ENCODE peak calls at places on chromosomes 3 and 15, in seven cellular contexts. N, O, Y, J, R, B and M are unnamed samples. For H3K36me3 and H3K27me3, the result is how much of the 10 kb centered on the place peaks cover.

GRCh38 chr3:49469037-49469875 is 811 bp upstream of the DAG1 start:
- DNase-seq in N (no peak), O (peak), Y (peak), J (no peak), R (peak), B (no peak), M (peak)

GRCh38 chr3:66378256-66378655 is 122.6 kb downstream of the LRIG1 start:
- DNase-seq in N (peak), O (peak), Y (peak), J (no peak), R (peak), B (peak), M (no peak)

GRCh38 chr3:194124221-194124620 is 11.7 kb upstream of the HES1 start:
- DNase-seq in N (no peak), O (no peak), Y (no peak), J (no peak), R (no peak), B (no peak), M (no peak)

GRCh38 chr3:43273429-43273828 is 12.9 kb upstream of the SNRK start:
- DNase-seq in N (no peak), O (no peak), Y (no peak), J (no peak), R (no peak), B (no peak), M (no peak)

GRCh38 chr3:127464642-127465041 is 125.9 kb downstream of the TPRA1 start:
- DNase-seq in N (no peak), O (no peak), Y (no peak), J (no peak), R (no peak), B (no peak), M (peak)

GRCh38 chr3:102078864-102079808 is 229.8 kb downstream of the NFKBIZ start:
- DNase-seq in N (peak), O (no peak), Y (no peak), J (no peak), R (no peak), B (no peak), M (peak)

GRCh38 chr15:58628206-58629057 is 121.1 kb downstream of the ADAM10 start:
- DNase-seq in N (peak), O (no peak), Y (peak), J (no peak), R (no peak), B (no peak), M (no peak)

GRCh38 chr15:60916674-60917468 is 312.2 kb downstream of the RORA start:
- DNase-seq in N (peak), O (peak), Y (peak), J (no peak), R (peak), B (peak), M (no peak)

GRCh38 chr15:39609166-39609918 is 28.5 kb downstream of the THBS1 start:
- DNase-seq in N (no peak), O (no peak), Y (no peak), J (no peak), R (no peak), B (no peak), M (no peak)

GRCh38 chr15:33200903-33201302 is 6.4 kb upstream of the FMN1 start:
- DNase-seq in N (no peak), O (no peak), Y (no peak), J (no peak), R (no peak), B (no peak), M (no peak)

GRCh38 chr3:38165722-38166387 is 518 bp downstream of the OXSR1 start:
- DNase-seq in N (no peak), O (no peak), Y (peak), J (no peak), R (peak), B (no peak), M (peak)

GRCh38 chr3:85903434-85903833 is 944.6 kb downstream of the CADM2 start:
- DNase-seq in N (no peak), O (no peak), Y (no peak), J (no peak), R (no peak), B (no peak), M (no peak)

GRCh38 chr3:87082806-87083440 is 92.0 kb upstream of the VGLL3 start:
- DNase-seq in N (no peak), O (no peak), Y (peak), J (no peak), R (peak), B (peak), M (peak)

GRCh38 chr3:119538772-119539171 is 20.6 kb downstream of the CD80 start:
- DNase-seq in N (no peak), O (no peak), Y (no peak), J (no peak), R (no peak), B (no peak), M (no peak)

GRCh38 chr15:83285979-83286553 is 1.6 kb upstream of the BNC1 start:
- DNase-seq in N (no peak), O (no peak), Y (peak), J (no peak), R (no peak), B (no peak), M (peak)

GRCh38 chr3:169990431-169990830 is 23.8 kb downstream of the SEC62 start:
- DNase-seq in N (no peak), O (no peak), Y (peak), J (no peak), R (no peak), B (no peak), M (no peak)

GRCh38 chr15:70250208-70251201 is 152.8 kb upstream of the TLE3 start:
- DNase-seq in N (no peak), O (peak), Y (no peak), J (no peak), R (no peak), B (no peak), M (peak)

GRCh38 chr3:10357592-10358308 is 36.8 kb upstream of the SEC13 start:
- DNase-seq in N (no peak), O (peak), Y (peak), J (no peak), R (no peak), B (no peak), M (peak)

GRCh38 chr3:132870596-132870995 is 148.4 kb upstream of the NPHP3 start:
- DNase-seq in N (no peak), O (no peak), Y (no peak), J (no peak), R (no peak), B (peak), M (no peak)

GRCh38 chr3:23590874-23591273 is 214.9 kb upstream of the UBE2E1 start:
- DNase-seq in N (no peak), O (no peak), Y (no peak), J (no peak), R (no peak), B (no peak), M (no peak)

GRCh38 chr15:77418341-77419049 is 1.4 kb downstream of the PEAK1 start:
- DNase-seq in N (no peak), O (no peak), Y (peak), J (no peak), R (no peak), B (no peak), M (peak)

GRCh38 chr15:100602822-100603393 is 519 bp downstream of the ASB7 start:
- DNase-seq in N (peak), O (no peak), Y (peak), J (no peak), R (peak), B (no peak), M (no peak)

GRCh38 chr3:132606085-132606484 is 9.0 kb downstream of the ACKR4 start:
- DNase-seq in N (no peak), O (no peak), Y (peak), J (no peak), R (no peak), B (no peak), M (peak)

GRCh38 chr15:31302778-31303433 is 23.7 kb upstream of the KLF13 start:
- DNase-seq in N (no peak), O (peak), Y (no peak), J (no peak), R (no peak), B (no peak), M (peak)

GRCh38 chr3:150238043-150238802 is 169.9 kb upstream of the TSC22D2 start:
- DNase-seq in N (no peak), O (no peak), Y (no peak), J (no peak), R (no peak), B (no peak), M (no peak)

GRCh38 chr15:68537506-68537905 is 41.3 kb upstream of the CORO2B start:
- DNase-seq in N (no peak), O (no peak), Y (no peak), J (no peak), R (no peak), B (no peak), M (no peak)

GRCh38 chr3:47000922-47001730 is 21.7 kb downstream of the NBEAL2 start:
- DNase-seq in N (no peak), O (peak), Y (no peak), J (no peak), R (no peak), B (no peak), M (peak)
- H3K36me3 ChIP-seq in N (half or more), O (half or more), Y (under half), J (half or more), R (half or more), B (under half), M (under half)

GRCh38 chr3:12396475-12396874 is 87.8 kb upstream of the TSEN2 start:
- DNase-seq in N (no peak), O (no peak), Y (no peak), J (no peak), R (no peak), B (no peak), M (no peak)

GRCh38 chr3:12394516-12395271 is 89.6 kb upstream of the TSEN2 start:
- DNase-seq in N (no peak), O (no peak), Y (peak), J (no peak), R (no peak), B (no peak), M (no peak)

GRCh38 chr3:12392101-12392878 is 92.0 kb upstream of the TSEN2 start:
- DNase-seq in N (no peak), O (no peak), Y (peak), J (no peak), R (no peak), B (no peak), M (no peak)

GRCh38 chr3:12393894-12394293 is 90.4 kb upstream of the TSEN2 start:
- DNase-seq in N (no peak), O (no peak), Y (peak), J (no peak), R (no peak), B (no peak), M (no peak)

DNA sequence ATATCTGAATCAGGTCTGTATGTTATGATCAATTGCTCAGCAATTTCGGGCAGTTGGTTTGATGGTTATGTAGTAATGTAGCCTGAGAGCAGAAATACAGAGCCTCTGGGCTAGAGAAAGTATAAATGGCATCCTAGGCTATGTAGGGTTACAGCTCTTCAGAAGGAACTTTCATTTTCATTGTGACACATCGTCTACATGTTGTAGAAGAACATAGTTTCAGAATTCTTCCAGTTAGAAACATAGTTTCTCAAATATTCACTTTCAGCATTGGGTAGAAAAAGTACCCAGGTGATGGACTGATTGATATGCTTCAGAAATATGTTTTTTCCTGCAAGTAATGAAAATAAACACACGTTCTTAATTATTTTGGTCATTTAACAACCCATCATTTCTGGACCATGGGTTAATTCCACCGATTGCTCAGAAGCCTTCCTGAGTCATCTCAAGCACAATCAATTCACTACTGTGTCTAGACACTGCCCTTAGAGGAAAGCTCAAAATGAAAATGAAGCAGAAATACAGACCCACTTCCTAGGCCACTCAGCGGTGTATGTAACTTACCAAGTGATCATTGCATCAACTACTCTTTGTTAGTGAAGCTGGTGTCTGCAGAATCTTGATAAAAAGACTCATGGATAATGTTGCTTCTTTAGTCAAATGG is 88.8 kb upstream of the TSEN2 start:
- DNase-seq in N (no peak), O (no peak), Y (peak), J (no peak), R (no peak), B (no peak), M (peak)
- H3K4me3 ChIP-seq in N (no peak), O (no peak), Y (peak), J (no peak), R (no peak), B (no peak), M (peak)

GRCh38 chr15:43292375-43293078 is 25.8 kb upstream of the TGM5 start:
- DNase-seq in N (no peak), O (no peak), Y (peak), J (no peak), R (no peak), B (no peak), M (no peak)
- H3K27me3 ChIP-seq in N (under half), O (under half), Y (under half), J (under half), R (under half), B (under half), M (half or more)

GRCh38 chr15:78906310-78906608 is 33.6 kb downstream of the MORF4L1 start:
- DNase-seq in N (no peak), O (no peak), Y (peak), J (no peak), R (no peak), B (no peak), M (no peak)
- H3K36me3 ChIP-seq in N (half or more), O (half or more), Y (half or more), J (under half), R (half or more), B (under half), M (half or more)

GRCh38 chr3:50676031-50676705 is 1.4 kb downstream of the DOCK3 start:
- DNase-seq in N (no peak), O (no peak), Y (no peak), J (no peak), R (no peak), B (no peak), M (no peak)
- H3K4me3 ChIP-seq in N (no peak), O (peak), Y (peak), J (no peak), R (peak), B (no peak), M (no peak)

DNA sequence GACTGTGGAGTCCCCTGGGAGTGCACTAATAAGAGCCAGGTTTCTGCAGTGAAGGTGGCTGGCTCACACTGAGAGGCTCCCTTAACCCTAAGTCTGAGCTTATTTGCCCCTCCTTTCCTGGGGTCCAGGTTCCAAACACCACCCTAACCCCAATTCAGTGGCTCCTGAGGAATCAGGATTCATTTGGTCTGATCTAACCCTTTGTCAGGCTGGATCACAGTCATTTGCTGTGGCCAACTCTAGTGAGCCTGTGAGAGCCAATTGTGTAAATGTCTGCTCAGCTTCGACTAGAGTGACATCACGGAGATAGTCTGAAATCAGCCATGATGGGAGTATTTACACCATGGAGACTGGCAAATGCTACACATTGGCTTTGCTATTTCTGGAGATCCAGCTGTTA is 73.7 kb upstream of the ACAN start:
- DNase-seq in N (no peak), O (no peak), Y (no peak), J (peak), R (no peak), B (no peak), M (peak)
- H3K27me3 ChIP-seq in N (under half), O (under half), Y (under half), J (under half), R (under half), B (under half), M (under half)

GRCh38 chr3:134645515-134645914 is 5.3 kb downstream of the KY start:
- DNase-seq in N (no peak), O (no peak), Y (no peak), J (no peak), R (no peak), B (no peak), M (no peak)
- H3K36me3 ChIP-seq in N (under half), O (under half), Y (under half), J (under half), R (under half), B (under half), M (under half)